ENCODE peak calls at places on chromosome 10, in ten cellular contexts. F, D, R, A, P, C, L, S, E and X are unnamed samples.

GRCh38 chr10:80453392-80453714 is 757 bp upstream of the TSPAN14 start:
- DNase-seq in F (no peak), D (no peak), R (no peak), A (peak), P (no peak), C (no peak), L (no peak), S (no peak), E (no peak), X (no peak)

GRCh38 chr10:24869354-24870016 is 82.9 kb downstream of the PRTFDC1 start:
- DNase-seq in F (peak), D (no peak), R (no peak), A (no peak), P (no peak), C (no peak), L (no peak), S (peak), E (no peak), X (no peak)

GRCh38 chr10:35194906-35195305 is 68.3 kb downstream of the CREM start:
- DNase-seq in F (no peak), D (peak), R (no peak), A (no peak), P (peak), C (no peak), L (no peak), S (peak), E (no peak), X (no peak)

GRCh38 chr10:133464582-133465031 is 10.9 kb downstream of the SCART1 start:
- DNase-seq in F (no peak), D (no peak), R (no peak), A (peak), P (no peak), C (no peak), L (peak), S (no peak), E (no peak), X (no peak)

GRCh38 chr10:129622736-129623135 is 155.7 kb downstream of the MGMT start:
- DNase-seq in F (no peak), D (peak), R (no peak), A (no peak), P (no peak), C (no peak), L (no peak), S (no peak), E (no peak), X (no peak)

GRCh38 chr10:86443069-86443468 is 76.5 kb upstream of the GRID1 start:
- DNase-seq in F (no peak), D (peak), R (no peak), A (no peak), P (no peak), C (no peak), L (no peak), S (no peak), E (no peak), X (no peak)

GRCh38 chr10:124293641-124294449 is 124.9 kb downstream of the OAT start:
- DNase-seq in F (no peak), D (no peak), R (no peak), A (peak), P (peak), C (no peak), L (peak), S (no peak), E (no peak), X (no peak)

GRCh38 chr10:50291261-50291850 is 40.0 kb upstream of the ASAH2 start:
- DNase-seq in F (no peak), D (no peak), R (no peak), A (no peak), P (no peak), C (no peak), L (no peak), S (peak), E (no peak), X (peak)

GRCh38 chr10:113679463-113680171 is at the start of gene CASP7:
- DNase-seq in F (no peak), D (peak), R (peak), A (peak), P (peak), C (no peak), L (peak), S (peak), E (peak), X (peak)

GRCh38 chr10:35517431-35518181 is 87.5 kb upstream of the GJD4 start:
- DNase-seq in F (no peak), D (peak), R (no peak), A (no peak), P (no peak), C (no peak), L (no peak), S (peak), E (no peak), X (no peak)

GRCh38 chr10:79380918-79381775 is 33.9 kb downstream of the PPIF start:
- DNase-seq in F (no peak), D (no peak), R (peak), A (peak), P (no peak), C (no peak), L (peak), S (no peak), E (no peak), X (no peak)

GRCh38 chr10:132346806-132347205 is 14.8 kb downstream of the LRRC27 start:
- DNase-seq in F (no peak), D (no peak), R (no peak), A (peak), P (no peak), C (no peak), L (no peak), S (no peak), E (no peak), X (no peak)

GRCh38 chr10:7982733-7983132 is 71.8 kb upstream of the GATA3 start:
- DNase-seq in F (no peak), D (no peak), R (no peak), A (no peak), P (no peak), C (no peak), L (no peak), S (no peak), E (no peak), X (no peak)

GRCh38 chr10:79185067-79185774 is 116.5 kb downstream of the ZMIZ1 start:
- DNase-seq in F (no peak), D (no peak), R (no peak), A (peak), P (no peak), C (no peak), L (no peak), S (no peak), E (no peak), X (no peak)

GRCh38 chr10:125000366-125001312 is 58.7 kb downstream of the ZRANB1 start:
- DNase-seq in F (no peak), D (no peak), R (peak), A (peak), P (peak), C (no peak), L (peak), S (no peak), E (peak), X (no peak)

GRCh38 chr10:42753126-42753506 is 29.5 kb upstream of the BMS1 start:
- DNase-seq in F (peak), D (peak), R (peak), A (peak), P (peak), C (peak), L (no peak), S (peak), E (peak), X (peak)

DNA sequence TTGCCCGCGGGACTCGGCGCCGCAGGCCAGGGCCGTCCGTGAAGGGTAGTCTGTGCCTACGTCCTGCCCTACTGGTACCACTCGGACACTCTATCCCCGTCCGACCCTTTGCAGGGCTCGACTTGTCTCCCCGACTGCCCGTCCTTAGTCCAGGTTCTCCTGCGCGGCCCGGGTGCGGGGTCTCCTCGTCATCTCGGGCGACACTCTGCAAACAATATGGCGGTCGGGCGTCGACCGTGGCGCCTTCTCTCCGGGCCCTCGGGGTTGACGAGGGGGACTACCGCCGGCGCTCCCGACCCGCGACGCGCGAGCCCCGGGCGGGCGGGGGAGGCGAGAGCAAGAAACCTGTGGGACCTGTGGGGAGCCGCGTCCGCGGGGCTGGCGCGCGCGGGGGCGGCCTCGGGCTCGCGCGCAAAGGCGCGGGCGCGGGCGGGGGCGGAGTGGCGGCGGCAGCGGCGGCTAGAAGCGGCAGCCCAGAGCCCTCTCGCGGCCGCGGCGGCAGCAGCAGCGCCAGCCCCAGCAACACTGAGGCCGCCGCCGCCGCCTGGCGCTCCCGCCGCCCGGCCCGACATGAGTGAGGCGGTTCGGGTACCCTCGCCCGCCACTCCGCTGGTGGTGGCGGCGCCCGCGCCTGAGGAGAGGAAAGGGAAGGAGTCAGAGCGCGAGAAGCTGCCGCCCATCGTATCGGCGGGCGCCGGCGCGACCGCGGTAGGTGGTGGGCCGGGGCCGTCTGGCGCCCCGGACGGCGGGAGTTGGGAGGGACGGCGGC is at the start of gene HECTD2:
- DNase-seq in F (no peak), D (peak), R (peak), A (peak), P (peak), C (peak), L (peak), S (peak), E (peak), X (peak)
- TF ChIP-seq CTCF in F (no peak), D (peak), R (peak), A (peak), P (peak), C (peak), L (peak), S (peak), E (peak), X (peak)

GRCh38 chr10:104045151-104046089 is 40.3 kb downstream of the COL17A1 start:
- DNase-seq in F (peak), D (peak), R (no peak), A (peak), P (peak), C (no peak), L (no peak), S (peak), E (no peak), X (peak)
- TF ChIP-seq CTCF in F (peak), D (peak), R (no peak), A (peak), P (peak), C (peak), L (peak), S (peak), E (peak), X (no peak)

DNA sequence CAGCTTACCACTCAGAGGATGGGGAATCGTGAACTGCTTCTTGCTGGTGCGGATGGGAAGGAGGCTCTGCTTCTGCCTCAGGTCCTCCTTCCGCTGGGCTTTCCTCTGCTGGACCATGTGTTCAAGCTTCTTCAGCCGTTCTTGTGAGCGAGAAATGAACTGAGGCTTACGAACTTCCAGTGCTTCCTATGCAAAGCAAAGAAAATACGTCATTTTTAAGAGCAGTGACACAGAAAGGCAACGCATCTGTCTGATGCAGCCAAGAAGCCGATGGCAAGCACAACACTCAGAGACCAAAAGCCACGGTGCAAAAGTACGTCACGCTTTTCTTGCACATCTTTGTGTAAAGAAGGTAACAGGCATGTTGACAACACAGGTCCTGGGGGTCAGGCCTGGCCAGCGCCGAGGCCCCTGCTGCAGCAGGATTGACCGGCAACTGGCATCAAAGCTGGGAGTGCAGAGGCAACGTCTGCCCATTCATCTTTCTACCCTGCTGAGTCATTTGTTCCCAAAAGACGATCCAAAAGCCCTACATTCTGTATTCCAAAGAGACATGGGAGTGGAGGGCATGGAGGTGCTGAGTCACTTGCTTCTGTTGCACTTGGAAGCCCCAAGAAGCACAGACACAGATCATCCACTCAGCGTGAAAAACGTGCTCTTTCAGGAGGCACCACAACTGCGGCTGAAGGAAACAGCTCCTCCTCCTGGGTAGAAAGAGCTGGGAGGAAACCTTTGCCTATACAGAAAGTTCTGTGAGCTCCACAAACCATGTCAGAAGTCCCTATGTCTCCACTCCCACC is 71.0 kb upstream of the ADAM12 start:
- DNase-seq in F (peak), D (peak), R (no peak), A (peak), P (no peak), C (no peak), L (no peak), S (peak), E (no peak), X (no peak)
- TF ChIP-seq CTCF in F (peak), D (peak), R (no peak), A (peak), P (peak), C (peak), L (no peak), S (no peak), E (no peak), X (no peak)

GRCh38 chr10:12785338-12785934 is 216.1 kb downstream of the CCDC3 start:
- DNase-seq in F (no peak), D (no peak), R (no peak), A (no peak), P (no peak), C (no peak), L (no peak), S (peak), E (no peak), X (no peak)
- TF ChIP-seq CTCF in F (no peak), D (no peak), R (no peak), A (no peak), P (no peak), C (no peak), L (no peak), S (no peak), E (no peak), X (no peak)

DNA sequence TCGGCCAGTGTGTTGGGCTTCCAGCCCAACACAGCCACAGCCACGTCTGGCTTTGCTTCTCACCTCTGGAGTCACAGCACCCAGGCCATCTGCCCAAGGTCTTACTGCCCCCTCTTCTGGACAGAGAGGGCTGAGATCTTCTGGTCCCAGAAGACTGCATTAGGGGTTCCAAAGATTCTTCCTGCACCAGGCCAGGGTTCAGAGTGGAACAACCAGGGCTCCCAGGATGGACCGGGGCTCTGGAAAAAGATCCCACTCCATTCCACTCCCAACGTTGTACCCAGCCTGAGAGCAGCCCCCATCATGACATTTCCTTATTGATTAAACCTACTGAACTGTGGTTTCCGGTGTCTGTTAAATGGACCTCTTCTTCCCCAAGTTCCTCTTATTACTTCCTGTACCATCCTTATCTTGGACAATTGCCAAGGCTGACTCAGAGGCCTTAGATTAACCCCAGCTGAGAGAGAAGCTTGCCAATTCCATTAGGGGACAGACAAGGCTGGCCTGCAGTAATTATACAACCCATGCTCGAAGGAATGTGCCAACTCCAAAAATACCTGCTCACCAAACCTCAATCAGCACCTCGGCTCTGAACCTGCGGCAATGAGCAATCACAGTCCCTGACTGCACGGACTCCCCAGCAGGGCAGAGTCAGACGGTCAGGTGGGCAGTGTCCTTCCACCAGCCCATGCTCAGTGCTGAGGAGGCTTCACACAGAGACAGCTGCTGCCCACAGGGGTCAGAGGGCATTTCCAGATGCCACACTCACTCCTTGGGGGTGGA is 47.9 kb upstream of the NPFFR1 start:
- DNase-seq in F (peak), D (peak), R (no peak), A (peak), P (peak), C (peak), L (no peak), S (peak), E (peak), X (peak)
- TF ChIP-seq CTCF in F (peak), D (peak), R (no peak), A (peak), P (peak), C (peak), L (no peak), S (peak), E (no peak), X (peak)

DNA sequence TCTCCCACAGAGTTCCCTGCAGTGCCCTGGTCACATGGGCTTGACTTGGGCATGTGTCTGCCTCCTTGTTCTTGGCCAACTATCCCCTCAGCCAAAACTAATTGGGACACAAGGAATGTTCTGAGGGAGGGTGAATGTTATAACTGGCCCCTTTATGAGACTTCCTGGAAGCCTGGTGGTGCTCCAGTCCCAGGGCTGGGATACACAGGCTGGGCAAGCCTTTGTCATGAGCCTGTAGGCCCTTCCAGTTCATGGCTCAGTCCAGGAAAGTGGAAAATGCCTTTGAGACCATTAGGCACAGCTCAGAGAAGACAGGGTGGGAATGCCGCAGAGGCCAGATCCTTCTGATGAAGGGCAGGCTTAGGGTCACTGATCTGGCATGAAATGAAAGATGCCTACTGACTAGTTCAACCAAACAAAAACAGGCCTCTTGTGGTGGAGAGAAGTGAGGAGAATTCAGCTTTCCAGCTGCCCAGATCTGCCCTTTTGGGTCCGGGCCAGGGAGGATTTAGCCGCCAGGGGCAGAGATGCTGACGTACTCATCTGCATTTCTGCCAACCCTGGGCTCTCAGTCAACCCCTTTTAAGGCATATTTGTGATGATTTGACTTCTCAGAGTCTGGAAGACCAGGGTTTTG is 961.5 kb downstream of the KCNMA1 start:
- DNase-seq in F (peak), D (no peak), R (no peak), A (peak), P (no peak), C (peak), L (no peak), S (peak), E (peak), X (no peak)
- TF ChIP-seq CTCF in F (no peak), D (peak), R (no peak), A (peak), P (no peak), C (no peak), L (no peak), S (no peak), E (peak), X (no peak)

DNA sequence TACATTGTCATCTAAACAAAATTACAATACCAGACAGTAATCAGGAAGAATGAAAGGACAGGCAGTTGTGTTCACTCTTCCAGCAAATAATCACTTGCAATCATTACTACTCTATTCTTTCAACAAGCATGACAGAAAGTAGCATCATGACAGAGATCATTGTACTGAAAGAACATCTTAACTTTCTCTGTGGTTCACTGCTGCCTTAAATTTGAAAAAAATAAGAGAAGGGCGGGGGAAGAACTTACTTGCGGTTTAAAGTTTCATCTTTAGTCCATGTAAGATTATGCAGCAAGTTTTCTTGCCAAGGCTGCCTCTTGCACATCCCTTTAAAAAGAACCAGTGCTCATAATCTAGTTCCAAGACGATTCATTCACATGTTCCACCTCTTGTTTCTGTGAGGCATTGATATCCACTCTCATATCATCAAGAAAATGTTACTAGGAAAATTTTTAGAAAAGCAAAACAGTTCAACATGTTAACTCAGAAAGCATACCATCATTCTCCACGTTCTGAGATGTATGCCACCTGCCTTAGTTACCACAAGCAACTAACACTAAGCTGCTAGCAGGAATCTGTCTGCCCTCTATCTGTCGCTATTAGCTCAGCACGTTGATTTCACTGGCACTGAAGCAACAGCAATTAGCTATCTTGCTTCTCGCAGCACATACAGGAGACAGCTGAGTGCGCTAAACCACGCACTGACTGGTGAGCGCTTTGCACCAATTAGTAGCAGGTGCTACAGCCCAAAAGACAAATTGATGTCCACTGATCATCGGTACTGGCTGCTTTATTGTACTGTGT is at the start of gene PCDH15:
- DNase-seq in F (no peak), D (no peak), R (no peak), A (no peak), P (peak), C (no peak), L (no peak), S (peak), E (no peak), X (peak)
- TF ChIP-seq CTCF in F (no peak), D (peak), R (no peak), A (no peak), P (peak), C (no peak), L (no peak), S (peak), E (no peak), X (peak)

GRCh38 chr10:3020311-3020710 is 47.0 kb upstream of the PFKP start:
- DNase-seq in F (no peak), D (no peak), R (no peak), A (no peak), P (no peak), C (no peak), L (no peak), S (no peak), E (no peak), X (no peak)
- TF ChIP-seq CTCF in F (no peak), D (no peak), R (no peak), A (no peak), P (no peak), C (no peak), L (no peak), S (no peak), E (no peak), X (no peak)